ENCODE peak calls at places on chromosomes 2 and 18, in six cellular contexts. One of them, this sample, is unnamed.

GRCh38 chr18:30446605-30447004 is 595.9 kb downstream of the DSC3 start:
- DNase-seq in fibroblast of lung: no peak
- DNase-seq in progenitor cell of endocrine pancreas: no peak
- DNase-seq in K562: no peak
- DNase-seq in AG04450: no peak
- DNase-seq in stomach: no peak
- DNase-seq in this sample: no peak

GRCh38 chr2:175156534-175156933 is 11.5 kb downstream of the ATF2 start:
- DNase-seq in fibroblast of lung: peak
- DNase-seq in progenitor cell of endocrine pancreas: no peak
- DNase-seq in K562: no peak
- DNase-seq in AG04450: no peak
- DNase-seq in stomach: no peak
- DNase-seq in this sample: no peak

GRCh38 chr2:37918742-37919186 is 6.3 kb upstream of the RMDN2 start:
- DNase-seq in fibroblast of lung: no peak
- DNase-seq in progenitor cell of endocrine pancreas: no peak
- DNase-seq in K562: no peak
- DNase-seq in AG04450: no peak
- DNase-seq in stomach: no peak
- DNase-seq in this sample: no peak

GRCh38 chr18:72830109-72830508 is 37.7 kb downstream of the NETO1 start:
- DNase-seq in fibroblast of lung: peak
- DNase-seq in progenitor cell of endocrine pancreas: peak
- DNase-seq in K562: no peak
- DNase-seq in AG04450: no peak
- DNase-seq in stomach: no peak
- DNase-seq in this sample: no peak

GRCh38 chr2:235937936-235938335 is 230.2 kb downstream of the GBX2 start:
- DNase-seq in fibroblast of lung: peak
- DNase-seq in progenitor cell of endocrine pancreas: no peak
- DNase-seq in K562: no peak
- DNase-seq in AG04450: no peak
- DNase-seq in stomach: no peak
- DNase-seq in this sample: peak

GRCh38 chr18:38256366-38256765 is 690.8 kb upstream of the CELF4 start:
- DNase-seq in fibroblast of lung: no peak
- DNase-seq in progenitor cell of endocrine pancreas: no peak
- DNase-seq in K562: no peak
- DNase-seq in AG04450: no peak
- DNase-seq in stomach: no peak
- DNase-seq in this sample: no peak

GRCh38 chr2:170086117-170086688 is 91.7 kb upstream of the MYO3B start:
- DNase-seq in fibroblast of lung: no peak
- DNase-seq in progenitor cell of endocrine pancreas: no peak
- DNase-seq in K562: no peak
- DNase-seq in AG04450: no peak
- DNase-seq in stomach: no peak
- DNase-seq in this sample: no peak

GRCh38 chr2:224038049-224038829 is 847 bp downstream of the SERPINE2 start:
- DNase-seq in fibroblast of lung: peak
- DNase-seq in progenitor cell of endocrine pancreas: peak
- DNase-seq in K562: no peak
- DNase-seq in AG04450: no peak
- DNase-seq in stomach: no peak
- DNase-seq in this sample: peak

GRCh38 chr2:9793918-9794717 is 49.2 kb upstream of the TAF1B start:
- DNase-seq in fibroblast of lung: no peak
- DNase-seq in progenitor cell of endocrine pancreas: no peak
- DNase-seq in K562: no peak
- DNase-seq in AG04450: no peak
- DNase-seq in stomach: no peak
- DNase-seq in this sample: no peak

GRCh38 chr2:31238126-31238905 is 4.4 kb downstream of the EHD3 start:
- DNase-seq in fibroblast of lung: no peak
- DNase-seq in progenitor cell of endocrine pancreas: no peak
- DNase-seq in K562: no peak
- DNase-seq in AG04450: no peak
- DNase-seq in stomach: no peak
- DNase-seq in this sample: no peak

GRCh38 chr2:29206941-29207340 is 91.7 kb downstream of the CLIP4 start:
- DNase-seq in fibroblast of lung: no peak
- DNase-seq in progenitor cell of endocrine pancreas: no peak
- DNase-seq in K562: no peak
- DNase-seq in AG04450: no peak
- DNase-seq in stomach: no peak
- DNase-seq in this sample: no peak

GRCh38 chr18:67519582-67519981 is 3.1 kb upstream of the DSEL start:
- DNase-seq in fibroblast of lung: peak
- DNase-seq in progenitor cell of endocrine pancreas: no peak
- DNase-seq in K562: no peak
- DNase-seq in AG04450: peak
- DNase-seq in stomach: no peak
- DNase-seq in this sample: peak

GRCh38 chr2:10709290-10709939 is 12.0 kb upstream of the ATP6V1C2 start:
- DNase-seq in fibroblast of lung: no peak
- DNase-seq in progenitor cell of endocrine pancreas: no peak
- DNase-seq in K562: no peak
- DNase-seq in AG04450: no peak
- DNase-seq in stomach: no peak
- DNase-seq in this sample: peak

GRCh38 chr18:8615397-8616025 is 6.3 kb downstream of the RAB12 start:
- DNase-seq in fibroblast of lung: peak
- DNase-seq in progenitor cell of endocrine pancreas: no peak
- DNase-seq in K562: peak
- DNase-seq in AG04450: peak
- DNase-seq in stomach: no peak
- DNase-seq in this sample: peak

GRCh38 chr2:55961318-55961911 is 37.8 kb upstream of the EFEMP1 start:
- DNase-seq in fibroblast of lung: peak
- DNase-seq in progenitor cell of endocrine pancreas: no peak
- DNase-seq in K562: peak
- DNase-seq in AG04450: peak
- DNase-seq in stomach: no peak
- DNase-seq in this sample: peak

GRCh38 chr2:231934441-231935206 is 8.4 kb upstream of the NPPC start:
- DNase-seq in fibroblast of lung: no peak
- DNase-seq in progenitor cell of endocrine pancreas: no peak
- DNase-seq in K562: no peak
- DNase-seq in AG04450: no peak
- DNase-seq in stomach: no peak
- DNase-seq in this sample: no peak

GRCh38 chr2:41400057-41400665 is 647.7 kb upstream of the PKDCC start:
- DNase-seq in fibroblast of lung: peak
- DNase-seq in progenitor cell of endocrine pancreas: no peak
- DNase-seq in K562: no peak
- DNase-seq in AG04450: no peak
- DNase-seq in stomach: no peak
- DNase-seq in this sample: peak

GRCh38 chr2:142914507-142915313 is 37.2 kb downstream of the KYNU start:
- DNase-seq in fibroblast of lung: no peak
- DNase-seq in progenitor cell of endocrine pancreas: no peak
- DNase-seq in K562: no peak
- DNase-seq in AG04450: no peak
- DNase-seq in stomach: no peak
- DNase-seq in this sample: no peak

GRCh38 chr2:71699428-71699827 is 246.1 kb downstream of the DYSF start:
- DNase-seq in fibroblast of lung: no peak
- DNase-seq in progenitor cell of endocrine pancreas: no peak
- DNase-seq in K562: no peak
- DNase-seq in AG04450: no peak
- DNase-seq in stomach: no peak
- DNase-seq in this sample: no peak

GRCh38 chr2:204967199-204967995 is 422.1 kb downstream of the PARD3B start:
- DNase-seq in fibroblast of lung: peak
- DNase-seq in progenitor cell of endocrine pancreas: no peak
- DNase-seq in K562: no peak
- DNase-seq in AG04450: no peak
- DNase-seq in stomach: no peak
- DNase-seq in this sample: no peak

GRCh38 chr2:199463000-199463692 is 5.4 kb upstream of the SATB2 start:
- DNase-seq in fibroblast of lung: peak
- DNase-seq in progenitor cell of endocrine pancreas: peak
- DNase-seq in K562: no peak
- DNase-seq in AG04450: no peak
- DNase-seq in stomach: peak
- DNase-seq in this sample: peak

GRCh38 chr2:144377929-144378328 is 142.0 kb downstream of the ZEB2 start:
- DNase-seq in fibroblast of lung: no peak
- DNase-seq in progenitor cell of endocrine pancreas: no peak
- DNase-seq in K562: peak
- DNase-seq in AG04450: no peak
- DNase-seq in stomach: no peak
- DNase-seq in this sample: peak

GRCh38 chr2:24317491-24317920 is 42.8 kb downstream of the ITSN2 start:
- DNase-seq in fibroblast of lung: no peak
- DNase-seq in progenitor cell of endocrine pancreas: no peak
- DNase-seq in K562: no peak
- DNase-seq in AG04450: no peak
- DNase-seq in stomach: peak
- DNase-seq in this sample: peak

DNA sequence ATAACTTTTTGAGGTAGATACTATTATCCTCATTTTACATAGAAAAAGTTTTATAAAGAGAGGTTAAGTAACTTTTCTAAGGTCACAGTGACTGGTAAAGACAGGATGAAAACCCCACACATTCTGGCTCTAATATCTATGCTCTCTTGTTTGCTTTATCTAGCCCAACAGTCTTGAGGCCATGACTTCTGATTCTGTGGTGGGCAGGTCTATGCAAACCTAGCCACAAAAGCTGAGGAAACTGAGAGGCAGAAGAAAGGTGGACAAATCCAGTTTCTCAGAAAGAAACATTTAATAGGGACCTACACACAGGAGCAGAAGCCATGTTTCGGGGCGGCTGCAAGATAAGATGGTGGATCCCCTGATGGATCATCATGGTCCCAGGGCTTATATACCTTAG is 21.9 kb downstream of the HSPD1 start:
- DNase-seq in fibroblast of lung: no peak
- DNase-seq in progenitor cell of endocrine pancreas: no peak
- DNase-seq in K562: no peak
- DNase-seq in AG04450: no peak
- DNase-seq in stomach: no peak
- DNase-seq in this sample: no peak
- TF ChIP-seq CTCF in fibroblast of lung: no peak
- TF ChIP-seq CTCF in progenitor cell of endocrine pancreas: no peak
- TF ChIP-seq CTCF in K562: no peak
- TF ChIP-seq CTCF in AG04450: no peak
- TF ChIP-seq CTCF in stomach: no peak
- TF ChIP-seq CTCF in this sample: no peak

GRCh38 chr2:203379156-203379555 is 51.0 kb downstream of the ABI2 start:
- DNase-seq in fibroblast of lung: no peak
- DNase-seq in progenitor cell of endocrine pancreas: no peak
- DNase-seq in K562: no peak
- DNase-seq in AG04450: no peak
- DNase-seq in stomach: no peak
- DNase-seq in this sample: no peak

GRCh38 chr2:203376173-203376572 is 48.0 kb downstream of the ABI2 start:
- DNase-seq in fibroblast of lung: no peak
- DNase-seq in progenitor cell of endocrine pancreas: no peak
- DNase-seq in K562: no peak
- DNase-seq in AG04450: no peak
- DNase-seq in stomach: no peak
- DNase-seq in this sample: no peak
- TF ChIP-seq CTCF in fibroblast of lung: no peak
- TF ChIP-seq CTCF in progenitor cell of endocrine pancreas: no peak
- TF ChIP-seq CTCF in K562: no peak
- TF ChIP-seq CTCF in AG04450: no peak
- TF ChIP-seq CTCF in stomach: no peak
- TF ChIP-seq CTCF in this sample: no peak

DNA sequence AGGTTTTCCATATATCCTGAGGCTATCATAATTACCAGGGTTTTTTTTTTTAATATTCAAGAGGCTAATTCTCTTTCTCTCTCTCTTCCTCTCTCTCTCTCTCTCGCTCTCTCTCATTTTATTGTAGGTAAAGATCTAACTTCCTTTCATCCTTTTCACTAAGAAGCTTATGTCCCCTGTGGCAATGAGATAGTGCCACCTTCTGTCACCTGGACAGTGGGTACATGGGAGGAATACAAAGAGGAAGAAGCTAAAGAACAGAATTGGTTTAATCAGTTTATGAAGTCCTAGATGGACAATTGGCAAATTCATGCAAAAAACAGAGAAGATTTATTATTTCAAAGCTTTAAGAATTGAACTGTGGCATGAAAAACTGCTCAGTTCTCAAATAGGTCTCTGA is 1582.3 kb upstream of the TMEFF2 start:
- DNase-seq in fibroblast of lung: no peak
- DNase-seq in progenitor cell of endocrine pancreas: no peak
- DNase-seq in K562: no peak
- DNase-seq in AG04450: no peak
- DNase-seq in stomach: no peak
- DNase-seq in this sample: no peak
- TF ChIP-seq CTCF in fibroblast of lung: no peak
- TF ChIP-seq CTCF in progenitor cell of endocrine pancreas: no peak
- TF ChIP-seq CTCF in K562: no peak
- TF ChIP-seq CTCF in AG04450: no peak
- TF ChIP-seq CTCF in stomach: no peak
- TF ChIP-seq CTCF in this sample: no peak

DNA sequence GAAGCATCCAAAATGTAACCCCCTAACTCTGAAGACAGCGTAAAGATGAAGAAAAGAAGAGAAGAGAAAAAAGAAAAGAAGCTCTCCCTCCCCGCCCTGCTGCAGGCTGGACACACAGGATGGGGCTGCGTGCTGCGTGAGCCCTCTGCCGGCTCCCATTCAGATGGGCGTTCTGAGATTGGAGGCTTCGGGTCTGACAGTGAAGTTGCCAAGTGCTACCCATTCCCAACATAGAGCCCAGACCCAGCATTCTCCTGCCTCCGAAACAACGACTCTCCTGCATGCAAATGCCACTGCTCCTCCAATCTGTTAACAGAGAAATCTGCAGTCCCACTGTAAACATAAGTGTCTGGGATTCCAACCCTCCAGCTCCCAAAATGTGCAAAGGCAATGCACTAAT is 234.9 kb downstream of the BCL11A start:
- DNase-seq in fibroblast of lung: no peak
- DNase-seq in progenitor cell of endocrine pancreas: no peak
- DNase-seq in K562: no peak
- DNase-seq in AG04450: no peak
- DNase-seq in stomach: no peak
- DNase-seq in this sample: no peak
- TF ChIP-seq CTCF in fibroblast of lung: no peak
- TF ChIP-seq CTCF in progenitor cell of endocrine pancreas: no peak
- TF ChIP-seq CTCF in K562: no peak
- TF ChIP-seq CTCF in AG04450: no peak
- TF ChIP-seq CTCF in stomach: no peak
- TF ChIP-seq CTCF in this sample: no peak

GRCh38 chr2:237085261-237086221 is at the start of gene COPS8:
- DNase-seq in fibroblast of lung: peak
- DNase-seq in progenitor cell of endocrine pancreas: peak
- DNase-seq in K562: peak
- DNase-seq in AG04450: peak
- DNase-seq in stomach: peak
- DNase-seq in this sample: peak
- TF ChIP-seq CTCF in fibroblast of lung: no peak
- TF ChIP-seq CTCF in progenitor cell of endocrine pancreas: peak
- TF ChIP-seq CTCF in K562: peak
- TF ChIP-seq CTCF in AG04450: peak
- TF ChIP-seq CTCF in stomach: no peak
- TF ChIP-seq CTCF in this sample: peak

GRCh38 chr2:47043142-47043890 is 111.8 kb downstream of the STPG4 start:
- DNase-seq in fibroblast of lung: peak
- DNase-seq in progenitor cell of endocrine pancreas: no peak
- DNase-seq in K562: no peak
- DNase-seq in AG04450: peak
- DNase-seq in stomach: no peak
- DNase-seq in this sample: peak
- TF ChIP-seq CTCF in fibroblast of lung: no peak
- TF ChIP-seq CTCF in progenitor cell of endocrine pancreas: no peak
- TF ChIP-seq CTCF in K562: no peak
- TF ChIP-seq CTCF in AG04450: peak
- TF ChIP-seq CTCF in stomach: no peak
- TF ChIP-seq CTCF in this sample: no peak

This sample was measured in fibroblast of villous mesenchyme.